ENCODE peak calls at places on chromosomes 1 and 21, in four cellular contexts. T is activated CD8-positive, alpha-beta memory T cell treated with anti-CD3 and anti-CD28 coated beads for 1 hour; K is stimulated activated CD4-positive, alpha-beta T cell treated with anti-CD3 and anti-CD28 coated beads, Interleukin-4, amount 100 ng/mL, for 1 hour; U is NCI-H1105. J is an unnamed sample.

GRCh38 chr21:36381841-36382589 is 3.2 kb upstream of the CHAF1B start:
- DNase-seq in K (no peak), T (no peak), U (no peak), J (no peak)

GRCh38 chr1:49971088-49971487 is 52.7 kb downstream of the AGBL4 start:
- DNase-seq in K (no peak), T (no peak), U (no peak), J (no peak)

GRCh38 chr1:25699501-25700089 is 83.0 kb downstream of the MAN1C1 start:
- DNase-seq in T (no peak), K (no peak), U (no peak), J (no peak)

GRCh38 chr1:36760081-36760480 is 274.2 kb downstream of the GRIK3 start:
- DNase-seq in K (no peak), T (no peak), U (no peak), J (no peak)

GRCh38 chr1:75588779-75589475 is 22.0 kb downstream of the SLC44A5 start:
- DNase-seq in T (no peak), U (no peak), K (no peak), J (no peak)

GRCh38 chr1:189987509-189987908 is 490.2 kb downstream of the BRINP3 start:
- DNase-seq in K (no peak), U (no peak), T (no peak), J (no peak)

GRCh38 chr1:64136749-64137568 is 66.5 kb upstream of the UBE2U start:
- DNase-seq in T (no peak), U (peak; percentile 41), K (peak; percentile 66), J (peak; percentile 37)

GRCh38 chr21:45819478-45820170 is 161.9 kb upstream of the COL6A1 start:
- DNase-seq in K (no peak), U (no peak), T (no peak), J (no peak)

GRCh38 chr1:185083818-185084217 is 38.5 kb downstream of the RNF2 start:
- DNase-seq in T (no peak), U (no peak), K (no peak), J (no peak)

GRCh38 chr1:246727594-246727993 is 3.4 kb downstream of the SCCPDH start:
- DNase-seq in K (no peak), U (no peak), T (no peak), J (no peak)

GRCh38 chr1:111517464-111518225 is 14.2 kb upstream of the ADORA3 start:
- DNase-seq in T (no peak), U (peak; percentile 81), K (peak; percentile 27), J (no peak)

GRCh38 chr1:89605692-89606091 is 27.2 kb upstream of the LRRC8C start:
- DNase-seq in U (no peak), K (no peak), T (no peak), J (no peak)

J was measured in central memory CD8-positive, alpha-beta T cell.